ENCODE peak calls at places on chromosomes 4 and X, in seven cellular contexts. One of them, this sample, is unnamed.

GRCh38 chr4:52372747-52373146 is 286.4 kb downstream of the USP46 start:
- DNase-seq in heart right ventricle: no peak
- DNase-seq in ovary: no peak
- DNase-seq in suprapubic skin: no peak
- DNase-seq in H9: no peak
- DNase-seq in HCT116: no peak
- DNase-seq in fibroblast of lung: no peak
- DNase-seq in this sample: no peak

GRCh38 chr4:153521995-153522799 is 56.0 kb downstream of the TMEM131L start:
- DNase-seq in heart right ventricle: no peak
- DNase-seq in ovary: no peak
- DNase-seq in suprapubic skin: no peak
- DNase-seq in H9: peak; percentile 61
- DNase-seq in HCT116: no peak
- DNase-seq in fibroblast of lung: no peak
- DNase-seq in this sample: no peak

GRCh38 chr4:150002561-150002960 is 75.7 kb upstream of the DCLK2 start:
- DNase-seq in heart right ventricle: no peak
- DNase-seq in ovary: no peak
- DNase-seq in suprapubic skin: no peak
- DNase-seq in H9: no peak
- DNase-seq in HCT116: no peak
- DNase-seq in fibroblast of lung: no peak
- DNase-seq in this sample: no peak

GRCh38 chr4:38896940-38897339 is 29.3 kb downstream of the FAM114A1 start:
- DNase-seq in heart right ventricle: no peak
- DNase-seq in ovary: no peak
- DNase-seq in suprapubic skin: no peak
- DNase-seq in H9: no peak
- DNase-seq in HCT116: no peak
- DNase-seq in fibroblast of lung: no peak
- DNase-seq in this sample: no peak

GRCh38 chr4:172666711-172667368 is 501.8 kb upstream of the GALNT7 start:
- DNase-seq in heart right ventricle: no peak
- DNase-seq in ovary: no peak
- DNase-seq in suprapubic skin: no peak
- DNase-seq in H9: peak; percentile 61
- DNase-seq in HCT116: no peak
- DNase-seq in fibroblast of lung: no peak
- DNase-seq in this sample: no peak

GRCh38 chr4:6855692-6856297 is 53.8 kb upstream of the TBC1D14 start:
- DNase-seq in heart right ventricle: no peak
- DNase-seq in ovary: no peak
- DNase-seq in suprapubic skin: no peak
- DNase-seq in H9: no peak
- DNase-seq in HCT116: no peak
- DNase-seq in fibroblast of lung: peak; percentile 88
- DNase-seq in this sample: no peak

GRCh38 chr4:839675-840443 is 13.9 kb upstream of the CPLX1 start:
- DNase-seq in heart right ventricle: no peak
- DNase-seq in ovary: no peak
- DNase-seq in suprapubic skin: no peak
- DNase-seq in H9: no peak
- DNase-seq in HCT116: no peak
- DNase-seq in fibroblast of lung: no peak
- DNase-seq in this sample: no peak

GRCh38 chrX:149004936-149005335 is 500.2 kb downstream of the IDS start:
- DNase-seq in heart right ventricle: no peak
- DNase-seq in ovary: no peak
- DNase-seq in suprapubic skin: no peak
- DNase-seq in H9: peak; percentile 30
- DNase-seq in HCT116: no peak
- DNase-seq in fibroblast of lung: no peak
- DNase-seq in this sample: no peak

GRCh38 chr4:12707381-12708175 is 776.6 kb downstream of the RAB28 start:
- DNase-seq in heart right ventricle: no peak
- DNase-seq in ovary: no peak
- DNase-seq in suprapubic skin: no peak
- DNase-seq in H9: no peak
- DNase-seq in HCT116: no peak
- DNase-seq in fibroblast of lung: no peak
- DNase-seq in this sample: no peak

GRCh38 chr4:150229538-150229937 is 151.3 kb downstream of the DCLK2 start:
- DNase-seq in heart right ventricle: no peak
- DNase-seq in ovary: no peak
- DNase-seq in suprapubic skin: no peak
- DNase-seq in H9: no peak
- DNase-seq in HCT116: no peak
- DNase-seq in fibroblast of lung: peak; percentile 89
- DNase-seq in this sample: no peak

GRCh38 chrX:31209005-31209612 is 137.3 kb upstream of the FTHL17 start:
- DNase-seq in heart right ventricle: no peak
- DNase-seq in ovary: no peak
- DNase-seq in suprapubic skin: no peak
- DNase-seq in H9: no peak
- DNase-seq in HCT116: no peak
- DNase-seq in fibroblast of lung: no peak
- DNase-seq in this sample: no peak

GRCh38 chr4:20809796-20810195 is 109.5 kb downstream of the PACRGL start:
- DNase-seq in heart right ventricle: no peak
- DNase-seq in ovary: no peak
- DNase-seq in suprapubic skin: no peak
- DNase-seq in H9: peak; percentile 56
- DNase-seq in HCT116: peak; percentile 6
- DNase-seq in fibroblast of lung: no peak
- DNase-seq in this sample: no peak

GRCh38 chr4:66182651-66183050 is 512.4 kb upstream of the EPHA5 start:
- DNase-seq in heart right ventricle: no peak
- DNase-seq in ovary: no peak
- DNase-seq in suprapubic skin: no peak
- DNase-seq in H9: no peak
- DNase-seq in HCT116: no peak
- DNase-seq in fibroblast of lung: no peak
- DNase-seq in this sample: no peak

GRCh38 chr4:36900446-36900987 is 344.0 kb upstream of the NWD2 start:
- DNase-seq in heart right ventricle: no peak
- DNase-seq in ovary: no peak
- DNase-seq in suprapubic skin: no peak
- DNase-seq in H9: peak; percentile 43
- DNase-seq in HCT116: no peak
- DNase-seq in fibroblast of lung: no peak
- DNase-seq in this sample: no peak

GRCh38 chrX:45196701-45197100 is 4.0 kb downstream of the DIPK2B start:
- DNase-seq in heart right ventricle: no peak
- DNase-seq in ovary: no peak
- DNase-seq in suprapubic skin: no peak
- DNase-seq in H9: no peak
- DNase-seq in HCT116: no peak
- DNase-seq in fibroblast of lung: peak; percentile 19
- DNase-seq in this sample: no peak

GRCh38 chr4:84483738-84484137 is 15.4 kb downstream of the NKX6-1 start:
- DNase-seq in heart right ventricle: no peak
- DNase-seq in ovary: no peak
- DNase-seq in suprapubic skin: no peak
- DNase-seq in H9: peak; percentile 37
- DNase-seq in HCT116: no peak
- DNase-seq in fibroblast of lung: no peak
- DNase-seq in this sample: no peak

GRCh38 chrX:40132751-40133150 is 35.0 kb upstream of the BCOR start:
- DNase-seq in heart right ventricle: peak; percentile 42
- DNase-seq in ovary: peak; percentile 80
- DNase-seq in suprapubic skin: peak; percentile 86
- DNase-seq in H9: no peak
- DNase-seq in HCT116: peak; percentile 48
- DNase-seq in fibroblast of lung: peak; percentile 87
- DNase-seq in this sample: peak; percentile 90

GRCh38 chr4:39521253-39521908 is 5.9 kb downstream of the UGDH start:
- DNase-seq in heart right ventricle: no peak
- DNase-seq in ovary: no peak
- DNase-seq in suprapubic skin: no peak
- DNase-seq in H9: no peak
- DNase-seq in HCT116: no peak
- DNase-seq in fibroblast of lung: peak; percentile 79
- DNase-seq in this sample: no peak

GRCh38 chr4:38279650-38280322 is 319.6 kb downstream of the PTTG2 start:
- DNase-seq in heart right ventricle: no peak
- DNase-seq in ovary: no peak
- DNase-seq in suprapubic skin: no peak
- DNase-seq in H9: no peak
- DNase-seq in HCT116: no peak
- DNase-seq in fibroblast of lung: no peak
- DNase-seq in this sample: no peak

GRCh38 chr4:103050736-103051436 is 25.7 kb downstream of the SLC9B2 start:
- DNase-seq in heart right ventricle: no peak
- DNase-seq in ovary: no peak
- DNase-seq in suprapubic skin: no peak
- DNase-seq in H9: no peak
- DNase-seq in HCT116: no peak
- DNase-seq in fibroblast of lung: no peak
- DNase-seq in this sample: no peak

GRCh38 chr4:140666889-140667614 is 89.1 kb downstream of the TBC1D9 start:
- DNase-seq in heart right ventricle: no peak
- DNase-seq in ovary: no peak
- DNase-seq in suprapubic skin: no peak
- DNase-seq in H9: no peak
- DNase-seq in HCT116: no peak
- DNase-seq in fibroblast of lung: no peak
- DNase-seq in this sample: no peak

DNA sequence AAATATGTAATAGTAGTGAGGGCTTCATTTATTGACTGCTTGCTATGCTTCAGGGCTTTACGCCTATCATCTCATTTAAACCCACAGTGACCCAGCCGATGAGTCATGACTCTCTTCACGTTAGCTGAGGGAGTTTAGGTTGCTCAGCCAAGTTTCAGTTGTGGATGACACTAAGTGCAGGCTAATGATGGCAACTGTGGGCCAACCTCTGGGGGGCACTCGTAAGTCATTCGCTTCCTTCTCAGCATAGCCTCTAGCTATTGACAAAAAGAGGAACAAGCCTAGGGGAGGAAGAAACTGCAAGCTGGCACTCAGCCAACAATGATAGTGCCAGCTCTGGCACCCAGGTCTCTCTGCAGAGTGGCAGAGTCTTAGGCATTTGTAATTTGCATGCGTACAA is 325.0 kb downstream of the ARHGAP10 start:
- DNase-seq in heart right ventricle: peak; percentile 42
- DNase-seq in ovary: no peak
- DNase-seq in suprapubic skin: no peak
- DNase-seq in H9: peak; percentile 64
- DNase-seq in HCT116: peak; percentile 6
- DNase-seq in fibroblast of lung: peak; percentile 49
- DNase-seq in this sample: no peak
- TF ChIP-seq CTCF in heart right ventricle: peak; percentile 30
- TF ChIP-seq CTCF in ovary: no peak
- TF ChIP-seq CTCF in suprapubic skin: no peak
- TF ChIP-seq CTCF in H9: peak; percentile 63
- TF ChIP-seq CTCF in HCT116: no peak
- TF ChIP-seq CTCF in fibroblast of lung: no peak
- TF ChIP-seq CTCF in this sample: no peak

GRCh38 chr4:128597515-128597914 is 212.0 kb upstream of the JADE1 start:
- DNase-seq in heart right ventricle: no peak
- DNase-seq in ovary: no peak
- DNase-seq in suprapubic skin: no peak
- DNase-seq in H9: no peak
- DNase-seq in HCT116: no peak
- DNase-seq in fibroblast of lung: no peak
- DNase-seq in this sample: no peak

GRCh38 chr4:128591482-128591881 is 218.0 kb upstream of the JADE1 start:
- DNase-seq in heart right ventricle: no peak
- DNase-seq in ovary: no peak
- DNase-seq in suprapubic skin: no peak
- DNase-seq in H9: no peak
- DNase-seq in HCT116: no peak
- DNase-seq in fibroblast of lung: no peak
- DNase-seq in this sample: no peak

GRCh38 chr4:128596844-128597243 is 212.7 kb upstream of the JADE1 start:
- DNase-seq in heart right ventricle: no peak
- DNase-seq in ovary: no peak
- DNase-seq in suprapubic skin: no peak
- DNase-seq in H9: no peak
- DNase-seq in HCT116: no peak
- DNase-seq in fibroblast of lung: peak; percentile 33
- DNase-seq in this sample: no peak

GRCh38 chr4:128600410-128600809 is 209.1 kb upstream of the JADE1 start:
- DNase-seq in heart right ventricle: peak; percentile 26
- DNase-seq in ovary: peak; percentile 52
- DNase-seq in suprapubic skin: no peak
- DNase-seq in H9: no peak
- DNase-seq in HCT116: no peak
- DNase-seq in fibroblast of lung: peak; percentile 61
- DNase-seq in this sample: no peak

GRCh38 chr4:128596115-128596514 is 213.4 kb upstream of the JADE1 start:
- DNase-seq in heart right ventricle: no peak
- DNase-seq in ovary: no peak
- DNase-seq in suprapubic skin: no peak
- DNase-seq in H9: no peak
- DNase-seq in HCT116: no peak
- DNase-seq in fibroblast of lung: no peak
- DNase-seq in this sample: no peak
- H3K27ac ChIP-seq in heart right ventricle: no peak overlapping the region
- H3K27ac ChIP-seq in ovary: no peak overlapping the region
- H3K27ac ChIP-seq in suprapubic skin: no peak overlapping the region
- H3K27ac ChIP-seq in H9: no peak overlapping the region
- H3K27ac ChIP-seq in HCT116: no peak overlapping the region
- H3K27ac ChIP-seq in fibroblast of lung: no peak overlapping the region
- H3K27ac ChIP-seq in this sample: no peak overlapping the region

DNA sequence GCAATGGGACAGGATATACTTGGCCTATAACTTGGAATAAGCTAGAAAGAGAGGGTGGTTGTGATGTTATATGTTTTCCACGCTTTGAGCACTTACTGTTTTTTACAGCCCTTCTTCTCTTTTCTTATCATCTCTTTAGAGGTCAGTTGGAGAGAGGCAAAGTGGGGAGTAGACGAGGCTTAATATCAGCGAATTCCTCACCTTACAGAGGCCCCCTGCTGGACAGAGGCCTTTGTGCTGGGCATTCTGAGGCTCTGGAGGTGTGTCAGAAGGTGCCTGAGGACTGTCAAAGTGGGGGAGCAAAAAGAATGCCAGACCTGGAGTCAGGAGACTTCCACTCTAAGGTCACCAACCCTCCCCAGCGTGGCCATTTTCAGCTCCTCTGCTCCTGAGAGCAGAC is 42.5 kb downstream of the MAMLD1 start:
- DNase-seq in heart right ventricle: no peak
- DNase-seq in ovary: no peak
- DNase-seq in suprapubic skin: no peak
- DNase-seq in H9: no peak
- DNase-seq in HCT116: no peak
- DNase-seq in fibroblast of lung: no peak
- DNase-seq in this sample: no peak
- TF ChIP-seq CTCF in heart right ventricle: no peak
- TF ChIP-seq CTCF in ovary: no peak
- TF ChIP-seq CTCF in suprapubic skin: no peak
- TF ChIP-seq CTCF in H9: peak; percentile 45
- TF ChIP-seq CTCF in HCT116: no peak
- TF ChIP-seq CTCF in fibroblast of lung: no peak
- TF ChIP-seq CTCF in this sample: no peak

DNA sequence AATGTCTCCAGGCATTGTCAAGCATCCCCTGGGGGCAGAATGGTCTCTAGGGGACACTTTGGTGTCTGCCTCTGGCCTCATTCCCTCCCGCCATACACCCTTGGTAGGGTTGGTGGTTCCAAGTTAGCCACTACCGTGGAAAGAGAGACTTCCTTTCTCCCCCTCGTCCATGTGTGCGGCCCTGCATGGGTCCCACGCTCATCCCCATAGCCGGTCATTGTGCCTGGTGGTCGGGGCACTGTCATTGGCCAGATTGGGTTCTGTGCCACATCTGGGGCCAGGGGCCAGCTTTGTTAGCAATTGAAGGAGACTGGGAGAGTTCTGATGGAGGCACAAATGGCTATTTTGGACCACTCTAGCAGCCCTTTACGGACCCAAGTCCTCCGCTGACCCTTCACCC is 17.3 kb downstream of the CLCN4 start:
- DNase-seq in heart right ventricle: no peak
- DNase-seq in ovary: no peak
- DNase-seq in suprapubic skin: no peak
- DNase-seq in H9: no peak
- DNase-seq in HCT116: no peak
- DNase-seq in fibroblast of lung: no peak
- DNase-seq in this sample: no peak
- H3K27ac ChIP-seq in heart right ventricle: no peak overlapping the region
- H3K27ac ChIP-seq in ovary: peak overlapping the region; percentile 55
- H3K27ac ChIP-seq in suprapubic skin: no peak overlapping the region
- H3K27ac ChIP-seq in H9: no peak overlapping the region
- H3K27ac ChIP-seq in HCT116: no peak overlapping the region
- H3K27ac ChIP-seq in fibroblast of lung: no peak overlapping the region
- H3K27ac ChIP-seq in this sample: peak overlapping the region; percentile 2